ENCODE peak calls at places on chromosomes 11 and 22, in seven cellular contexts. One of them, this sample, is unnamed.

GRCh38 chr11:67345247-67345948 is 7.9 kb downstream of the POLD4 start:
- DNase-seq in fibroblast of pulmonary artery: no peak
- DNase-seq in foreskin fibroblast: no peak
- DNase-seq in hepatocyte: no peak
- DNase-seq in astrocyte of the spinal cord: no peak
- DNase-seq in cardiac muscle cell: no peak
- DNase-seq in epithelial cell of esophagus: no peak
- DNase-seq in this sample: no peak

GRCh38 chr11:10107522-10107921 is 186.5 kb downstream of the SBF2 start:
- DNase-seq in fibroblast of pulmonary artery: no peak
- DNase-seq in foreskin fibroblast: no peak
- DNase-seq in hepatocyte: no peak
- DNase-seq in astrocyte of the spinal cord: no peak
- DNase-seq in cardiac muscle cell: no peak
- DNase-seq in epithelial cell of esophagus: no peak
- DNase-seq in this sample: no peak

GRCh38 chr11:62652156-62653006 is 721 bp downstream of the INTS5 start:
- DNase-seq in fibroblast of pulmonary artery: no peak
- DNase-seq in foreskin fibroblast: no peak
- DNase-seq in hepatocyte: no peak
- DNase-seq in astrocyte of the spinal cord: no peak
- DNase-seq in cardiac muscle cell: no peak
- DNase-seq in epithelial cell of esophagus: no peak
- DNase-seq in this sample: no peak

GRCh38 chr11:86116386-86116726 is 47.5 kb upstream of the PICALM start:
- DNase-seq in fibroblast of pulmonary artery: peak; percentile 70
- DNase-seq in foreskin fibroblast: peak; percentile 18
- DNase-seq in hepatocyte: no peak
- DNase-seq in astrocyte of the spinal cord: peak; percentile 89
- DNase-seq in cardiac muscle cell: no peak
- DNase-seq in epithelial cell of esophagus: peak; percentile 90
- DNase-seq in this sample: no peak

GRCh38 chr22:48424201-48424627 is 1403.5 kb downstream of the BRD1 start:
- DNase-seq in fibroblast of pulmonary artery: no peak
- DNase-seq in foreskin fibroblast: no peak
- DNase-seq in hepatocyte: no peak
- DNase-seq in astrocyte of the spinal cord: no peak
- DNase-seq in cardiac muscle cell: no peak
- DNase-seq in epithelial cell of esophagus: no peak
- DNase-seq in this sample: no peak

GRCh38 chr22:26674211-26675190 is 17.1 kb downstream of the MIAT start:
- DNase-seq in fibroblast of pulmonary artery: no peak
- DNase-seq in foreskin fibroblast: no peak
- DNase-seq in hepatocyte: no peak
- DNase-seq in astrocyte of the spinal cord: no peak
- DNase-seq in cardiac muscle cell: no peak
- DNase-seq in epithelial cell of esophagus: peak; percentile 38
- DNase-seq in this sample: no peak

GRCh38 chr11:69653406-69653960 is 12.5 kb downstream of the CCND1 start:
- DNase-seq in fibroblast of pulmonary artery: no peak
- DNase-seq in foreskin fibroblast: no peak
- DNase-seq in hepatocyte: no peak
- DNase-seq in astrocyte of the spinal cord: no peak
- DNase-seq in cardiac muscle cell: no peak
- DNase-seq in epithelial cell of esophagus: no peak
- DNase-seq in this sample: no peak

GRCh38 chr22:39962071-39962470 is 1.9 kb downstream of the TMA7B start:
- DNase-seq in fibroblast of pulmonary artery: no peak
- DNase-seq in foreskin fibroblast: no peak
- DNase-seq in hepatocyte: no peak
- DNase-seq in astrocyte of the spinal cord: peak; percentile 28
- DNase-seq in cardiac muscle cell: no peak
- DNase-seq in epithelial cell of esophagus: no peak
- DNase-seq in this sample: no peak

GRCh38 chr11:44409558-44410236 is 99.8 kb upstream of the ALX4 start:
- DNase-seq in fibroblast of pulmonary artery: no peak
- DNase-seq in foreskin fibroblast: no peak
- DNase-seq in hepatocyte: no peak
- DNase-seq in astrocyte of the spinal cord: no peak
- DNase-seq in cardiac muscle cell: no peak
- DNase-seq in epithelial cell of esophagus: no peak
- DNase-seq in this sample: no peak

GRCh38 chr11:46127150-46127638 is 5.9 kb upstream of the PHF21A start:
- DNase-seq in fibroblast of pulmonary artery: peak; percentile 81
- DNase-seq in foreskin fibroblast: peak; percentile 61
- DNase-seq in hepatocyte: no peak
- DNase-seq in astrocyte of the spinal cord: peak; percentile 32
- DNase-seq in cardiac muscle cell: no peak
- DNase-seq in epithelial cell of esophagus: peak; percentile 74
- DNase-seq in this sample: peak; percentile 76

GRCh38 chr22:44422742-44423370 is 75.2 kb downstream of the RTL6 start:
- DNase-seq in fibroblast of pulmonary artery: no peak
- DNase-seq in foreskin fibroblast: no peak
- DNase-seq in hepatocyte: no peak
- DNase-seq in astrocyte of the spinal cord: no peak
- DNase-seq in cardiac muscle cell: no peak
- DNase-seq in epithelial cell of esophagus: no peak
- DNase-seq in this sample: no peak

GRCh38 chr22:33918676-33919590 is 1.3 kb downstream of the LARGE1 start:
- DNase-seq in fibroblast of pulmonary artery: no peak
- DNase-seq in foreskin fibroblast: no peak
- DNase-seq in hepatocyte: no peak
- DNase-seq in astrocyte of the spinal cord: no peak
- DNase-seq in cardiac muscle cell: no peak
- DNase-seq in epithelial cell of esophagus: peak; percentile 4
- DNase-seq in this sample: no peak

GRCh38 chr11:69893631-69894030 is 74.4 kb upstream of the FGF3 start:
- DNase-seq in fibroblast of pulmonary artery: no peak
- DNase-seq in foreskin fibroblast: no peak
- DNase-seq in hepatocyte: no peak
- DNase-seq in astrocyte of the spinal cord: no peak
- DNase-seq in cardiac muscle cell: no peak
- DNase-seq in epithelial cell of esophagus: no peak
- DNase-seq in this sample: no peak

GRCh38 chr11:12279672-12280108 is 97.7 kb upstream of the PARVA start:
- DNase-seq in fibroblast of pulmonary artery: no peak
- DNase-seq in foreskin fibroblast: no peak
- DNase-seq in hepatocyte: no peak
- DNase-seq in astrocyte of the spinal cord: no peak
- DNase-seq in cardiac muscle cell: no peak
- DNase-seq in epithelial cell of esophagus: no peak
- DNase-seq in this sample: no peak

GRCh38 chr11:58573451-58574104 is 2.1 kb downstream of the LPXN start:
- DNase-seq in fibroblast of pulmonary artery: peak; percentile 86
- DNase-seq in foreskin fibroblast: peak; percentile 83
- DNase-seq in hepatocyte: peak; percentile 43
- DNase-seq in astrocyte of the spinal cord: peak; percentile 68
- DNase-seq in cardiac muscle cell: peak; percentile 73
- DNase-seq in epithelial cell of esophagus: peak; percentile 89
- DNase-seq in this sample: no peak

GRCh38 chr22:45007247-45007945 is 2.4 kb downstream of the PHF21B start:
- DNase-seq in fibroblast of pulmonary artery: no peak
- DNase-seq in foreskin fibroblast: peak; percentile 7
- DNase-seq in hepatocyte: peak; percentile 87
- DNase-seq in astrocyte of the spinal cord: peak; percentile 24
- DNase-seq in cardiac muscle cell: peak; percentile 94
- DNase-seq in epithelial cell of esophagus: peak; percentile 41
- DNase-seq in this sample: no peak

GRCh38 chr22:27433585-27434190 is 367.9 kb downstream of the MN1 start:
- DNase-seq in fibroblast of pulmonary artery: no peak
- DNase-seq in foreskin fibroblast: no peak
- DNase-seq in hepatocyte: no peak
- DNase-seq in astrocyte of the spinal cord: no peak
- DNase-seq in cardiac muscle cell: peak; percentile 43
- DNase-seq in epithelial cell of esophagus: peak; percentile 82
- DNase-seq in this sample: no peak

GRCh38 chr22:37985751-37986281 is 1.5 kb upstream of the SOX10 start:
- DNase-seq in fibroblast of pulmonary artery: no peak
- DNase-seq in foreskin fibroblast: no peak
- DNase-seq in hepatocyte: no peak
- DNase-seq in astrocyte of the spinal cord: no peak
- DNase-seq in cardiac muscle cell: no peak
- DNase-seq in epithelial cell of esophagus: no peak
- DNase-seq in this sample: no peak

GRCh38 chr11:32830796-32831195 is 1.1 kb downstream of the PRRG4 start:
- DNase-seq in fibroblast of pulmonary artery: no peak
- DNase-seq in foreskin fibroblast: no peak
- DNase-seq in hepatocyte: no peak
- DNase-seq in astrocyte of the spinal cord: no peak
- DNase-seq in cardiac muscle cell: no peak
- DNase-seq in epithelial cell of esophagus: peak; percentile 75
- DNase-seq in this sample: no peak
- H3K4me3 ChIP-seq in fibroblast of pulmonary artery: no peak overlapping the region
- H3K4me3 ChIP-seq in foreskin fibroblast: no peak overlapping the region
- H3K4me3 ChIP-seq in hepatocyte: peak overlapping the region; percentile 71
- H3K4me3 ChIP-seq in astrocyte of the spinal cord: no peak overlapping the region
- H3K4me3 ChIP-seq in cardiac muscle cell: no peak overlapping the region
- H3K4me3 ChIP-seq in epithelial cell of esophagus: peak overlapping the region; percentile 89
- H3K4me3 ChIP-seq in this sample: no peak overlapping the region

DNA sequence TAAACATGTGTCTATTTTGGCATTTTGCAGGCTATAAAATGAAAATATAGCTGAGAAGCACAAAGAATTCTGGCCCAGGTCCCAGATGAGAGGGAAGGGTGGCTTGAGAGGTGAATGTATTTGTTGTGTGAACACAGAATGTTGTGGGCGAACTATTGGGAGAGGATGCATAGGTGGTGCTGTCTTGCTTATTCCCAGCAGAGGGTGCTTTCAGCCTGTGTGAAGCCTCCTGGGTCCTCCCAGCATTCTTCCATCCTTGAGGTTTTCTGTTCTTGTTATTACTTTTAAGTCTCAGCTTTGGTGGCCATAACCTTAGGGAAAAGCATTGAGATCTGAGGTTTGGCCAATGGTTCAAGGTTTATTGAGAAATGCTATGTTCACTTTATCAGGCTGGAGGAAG is 108.7 kb upstream of the SNX19 start:
- DNase-seq in fibroblast of pulmonary artery: peak; percentile 63
- DNase-seq in foreskin fibroblast: peak; percentile 52
- DNase-seq in hepatocyte: peak; percentile 48
- DNase-seq in astrocyte of the spinal cord: peak; percentile 58
- DNase-seq in cardiac muscle cell: peak; percentile 36
- DNase-seq in epithelial cell of esophagus: peak; percentile 70
- DNase-seq in this sample: peak; percentile 42
- TF ChIP-seq CTCF in fibroblast of pulmonary artery: peak; percentile 74
- TF ChIP-seq CTCF in foreskin fibroblast: peak; percentile 73
- TF ChIP-seq CTCF in hepatocyte: peak; percentile 59
- TF ChIP-seq CTCF in astrocyte of the spinal cord: peak; percentile 78
- TF ChIP-seq CTCF in cardiac muscle cell: peak; percentile 69
- TF ChIP-seq CTCF in epithelial cell of esophagus: peak; percentile 83
- TF ChIP-seq CTCF in this sample: peak; percentile 67

GRCh38 chr11:2268911-2269600 is 1.3 kb downstream of the ASCL2 start:
- DNase-seq in fibroblast of pulmonary artery: peak; percentile 20
- DNase-seq in foreskin fibroblast: peak; percentile 23
- DNase-seq in hepatocyte: peak; percentile 79
- DNase-seq in astrocyte of the spinal cord: no peak
- DNase-seq in cardiac muscle cell: peak; percentile 44
- DNase-seq in epithelial cell of esophagus: peak; percentile 80
- DNase-seq in this sample: no peak

GRCh38 chr11:2267306-2267861 is 3.0 kb downstream of the ASCL2 start:
- DNase-seq in fibroblast of pulmonary artery: no peak
- DNase-seq in foreskin fibroblast: no peak
- DNase-seq in hepatocyte: no peak
- DNase-seq in astrocyte of the spinal cord: no peak
- DNase-seq in cardiac muscle cell: no peak
- DNase-seq in epithelial cell of esophagus: no peak
- DNase-seq in this sample: no peak

GRCh38 chr11:2269601-2270321 is 627 bp downstream of the ASCL2 start:
- DNase-seq in fibroblast of pulmonary artery: peak; percentile 65
- DNase-seq in foreskin fibroblast: peak; percentile 46
- DNase-seq in hepatocyte: peak; percentile 84
- DNase-seq in astrocyte of the spinal cord: peak; percentile 29
- DNase-seq in cardiac muscle cell: peak; percentile 65
- DNase-seq in epithelial cell of esophagus: peak; percentile 84
- DNase-seq in this sample: peak; percentile 12

GRCh38 chr11:2266586-2267305 is 3.6 kb downstream of the ASCL2 start:
- DNase-seq in fibroblast of pulmonary artery: no peak
- DNase-seq in foreskin fibroblast: no peak
- DNase-seq in hepatocyte: no peak
- DNase-seq in astrocyte of the spinal cord: no peak
- DNase-seq in cardiac muscle cell: no peak
- DNase-seq in epithelial cell of esophagus: no peak
- DNase-seq in this sample: no peak

DNA sequence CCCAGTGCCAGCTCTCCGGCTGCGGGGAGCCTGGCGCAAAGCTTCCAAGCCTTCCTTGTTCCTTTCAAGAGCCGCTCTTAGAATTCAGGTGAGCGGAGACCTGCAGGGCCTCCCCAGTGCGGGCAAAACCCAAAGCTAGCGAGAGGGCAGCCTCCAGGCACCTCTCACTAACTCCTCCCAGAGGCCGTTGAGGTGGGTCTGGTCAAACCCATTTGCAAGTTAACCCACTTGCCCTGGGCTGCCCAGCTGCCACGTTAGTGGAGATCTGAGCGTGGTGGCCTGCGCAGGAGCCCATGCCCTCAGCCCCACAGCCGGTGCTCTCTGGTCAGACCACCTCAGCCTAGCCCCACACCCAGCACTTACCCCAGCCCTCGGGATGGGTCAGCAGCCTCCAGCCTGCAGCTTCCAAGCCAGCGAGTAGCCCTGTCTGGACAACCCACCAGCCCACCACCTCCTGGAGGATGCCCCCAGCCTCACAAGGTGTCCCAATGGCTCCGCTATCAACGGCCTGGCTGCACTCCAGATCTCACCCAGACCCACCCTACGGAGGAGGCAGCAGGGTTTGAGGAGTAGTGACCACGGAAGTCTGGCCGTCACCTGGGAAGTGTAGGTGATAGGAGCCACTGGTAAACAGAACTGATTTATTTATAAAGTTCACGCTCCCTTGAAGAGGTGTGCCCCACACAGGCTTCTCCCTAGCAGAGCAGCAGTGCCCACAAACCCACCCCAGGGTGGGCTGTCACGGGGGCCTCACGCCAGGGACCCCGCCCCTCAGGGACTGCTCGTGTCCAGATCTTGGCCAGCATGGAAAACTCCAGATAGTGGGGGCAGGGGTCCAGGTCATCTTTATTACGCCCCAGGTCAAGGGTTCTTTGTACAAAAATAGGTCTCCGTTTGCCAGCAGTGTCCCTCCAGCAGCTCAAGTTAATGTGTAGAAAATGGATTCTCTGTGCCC is 2.2 kb downstream of the ASCL2 start:
- DNase-seq in fibroblast of pulmonary artery: no peak
- DNase-seq in foreskin fibroblast: no peak
- DNase-seq in hepatocyte: no peak
- DNase-seq in astrocyte of the spinal cord: no peak
- DNase-seq in cardiac muscle cell: no peak
- DNase-seq in epithelial cell of esophagus: no peak
- DNase-seq in this sample: no peak
- H3K4me3 ChIP-seq in fibroblast of pulmonary artery: no peak overlapping the region
- H3K4me3 ChIP-seq in foreskin fibroblast: no peak overlapping the region
- H3K4me3 ChIP-seq in hepatocyte: no peak overlapping the region
- H3K4me3 ChIP-seq in astrocyte of the spinal cord: no peak overlapping the region
- H3K4me3 ChIP-seq in cardiac muscle cell: peak overlapping the region; percentile 26
- H3K4me3 ChIP-seq in epithelial cell of esophagus: peak overlapping the region; percentile 11
- H3K4me3 ChIP-seq in this sample: no peak overlapping the region

DNA sequence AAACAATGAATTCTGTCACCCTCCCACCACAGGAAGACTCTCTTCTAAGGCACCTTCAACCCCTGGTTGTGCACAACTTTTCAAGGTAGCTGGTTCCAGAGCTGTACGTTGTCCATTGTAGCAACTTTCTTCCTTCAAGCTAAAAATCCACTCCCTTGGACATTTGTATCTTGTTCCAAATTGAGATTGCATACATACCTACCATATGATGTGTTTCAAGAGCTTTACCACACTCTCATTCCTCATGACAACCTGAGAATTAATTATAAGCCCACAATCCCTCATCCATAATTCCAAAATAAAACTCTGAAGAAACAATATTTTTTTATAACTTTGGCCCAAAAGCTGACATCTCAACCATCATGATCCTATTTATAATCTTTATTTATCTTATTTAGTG is 3.0 kb downstream of the OR52W1 start:
- DNase-seq in fibroblast of pulmonary artery: no peak
- DNase-seq in foreskin fibroblast: no peak
- DNase-seq in hepatocyte: no peak
- DNase-seq in astrocyte of the spinal cord: no peak
- DNase-seq in cardiac muscle cell: no peak
- DNase-seq in epithelial cell of esophagus: no peak
- DNase-seq in this sample: no peak
- TF ChIP-seq CTCF in fibroblast of pulmonary artery: no peak
- TF ChIP-seq CTCF in foreskin fibroblast: no peak
- TF ChIP-seq CTCF in hepatocyte: no peak
- TF ChIP-seq CTCF in astrocyte of the spinal cord: no peak
- TF ChIP-seq CTCF in cardiac muscle cell: no peak
- TF ChIP-seq CTCF in epithelial cell of esophagus: no peak
- TF ChIP-seq CTCF in this sample: no peak

This sample was measured in HFF-Myc.